ENCODE peak calls at places on chromosomes 3 and 15, in five cellular contexts. One of them, this sample, is unnamed.

GRCh38 chr3:9747267-9747666 is 2.5 kb upstream of the OGG1 start:
- DNase-seq in HepG2: no peak
- DNase-seq in cardiac muscle cell: no peak
- DNase-seq in K562: no peak
- DNase-seq in kidney epithelial cell: no peak
- DNase-seq in this sample: peak

GRCh38 chr3:4410174-4410573 is 56.9 kb downstream of the SUMF1 start:
- DNase-seq in kidney epithelial cell: no peak
- DNase-seq in cardiac muscle cell: no peak
- DNase-seq in HepG2: no peak
- DNase-seq in K562: no peak
- DNase-seq in this sample: no peak

GRCh38 chr15:40070166-40070557 is 31.2 kb upstream of the SRP14 start:
- DNase-seq in cardiac muscle cell: no peak
- DNase-seq in K562: no peak
- DNase-seq in kidney epithelial cell: no peak
- DNase-seq in HepG2: no peak
- DNase-seq in this sample: no peak

GRCh38 chr15:98268163-98268562 is 307.7 kb downstream of the ARRDC4 start:
- DNase-seq in HepG2: no peak
- DNase-seq in cardiac muscle cell: no peak
- DNase-seq in K562: no peak
- DNase-seq in kidney epithelial cell: no peak
- DNase-seq in this sample: no peak

GRCh38 chr15:56736308-56736707 is 3.0 kb upstream of the ZNF280D start:
- DNase-seq in cardiac muscle cell: no peak
- DNase-seq in HepG2: peak
- DNase-seq in kidney epithelial cell: no peak
- DNase-seq in K562: no peak
- DNase-seq in this sample: peak

GRCh38 chr3:16825617-16826204 is 59.0 kb upstream of the PLCL2 start:
- DNase-seq in kidney epithelial cell: no peak
- DNase-seq in HepG2: no peak
- DNase-seq in cardiac muscle cell: no peak
- DNase-seq in K562: no peak
- DNase-seq in this sample: no peak

GRCh38 chr15:100663066-100663465 is 60.7 kb downstream of the ASB7 start:
- DNase-seq in kidney epithelial cell: no peak
- DNase-seq in HepG2: no peak
- DNase-seq in cardiac muscle cell: no peak
- DNase-seq in K562: peak
- DNase-seq in this sample: no peak

GRCh38 chr15:65211157-65211982 is at the start of gene CILP:
- DNase-seq in HepG2: no peak
- DNase-seq in kidney epithelial cell: no peak
- DNase-seq in K562: no peak
- DNase-seq in cardiac muscle cell: peak
- DNase-seq in this sample: peak

GRCh38 chr3:15181964-15182363 is 24.1 kb upstream of the CAPN7 start:
- DNase-seq in kidney epithelial cell: no peak
- DNase-seq in cardiac muscle cell: no peak
- DNase-seq in HepG2: no peak
- DNase-seq in K562: no peak
- DNase-seq in this sample: no peak

GRCh38 chr3:2392981-2393380 is 294.3 kb downstream of the CNTN4 start:
- DNase-seq in kidney epithelial cell: peak
- DNase-seq in HepG2: no peak
- DNase-seq in K562: no peak
- DNase-seq in cardiac muscle cell: no peak
- DNase-seq in this sample: no peak

GRCh38 chr15:38189651-38190280 is 62.9 kb upstream of the SPRED1 start:
- DNase-seq in cardiac muscle cell: no peak
- DNase-seq in HepG2: no peak
- DNase-seq in kidney epithelial cell: no peak
- DNase-seq in K562: no peak
- DNase-seq in this sample: no peak

GRCh38 chr3:47288966-47289910 is 6.5 kb downstream of the KLHL18 start:
- DNase-seq in HepG2: no peak
- DNase-seq in cardiac muscle cell: no peak
- DNase-seq in K562: no peak
- DNase-seq in kidney epithelial cell: no peak
- DNase-seq in this sample: no peak

GRCh38 chr15:89129123-89129815 is 41.0 kb downstream of the ABHD2 start:
- DNase-seq in HepG2: no peak
- DNase-seq in kidney epithelial cell: no peak
- DNase-seq in cardiac muscle cell: peak
- DNase-seq in K562: peak
- DNase-seq in this sample: no peak

GRCh38 chr3:52358362-52358940 is 42.3 kb downstream of the DNAH1 start:
- DNase-seq in kidney epithelial cell: no peak
- DNase-seq in K562: no peak
- DNase-seq in cardiac muscle cell: no peak
- DNase-seq in HepG2: no peak
- DNase-seq in this sample: no peak

GRCh38 chr15:57345584-57345983 is 30.7 kb upstream of the CGNL1 start:
- DNase-seq in kidney epithelial cell: no peak
- DNase-seq in HepG2: peak
- DNase-seq in cardiac muscle cell: peak
- DNase-seq in K562: no peak
- DNase-seq in this sample: no peak

GRCh38 chr3:51024765-51025681 is 350.3 kb downstream of the DOCK3 start:
- DNase-seq in HepG2: no peak
- DNase-seq in kidney epithelial cell: no peak
- DNase-seq in cardiac muscle cell: peak
- DNase-seq in K562: no peak
- DNase-seq in this sample: no peak

GRCh38 chr15:58182460-58183163 is 44.4 kb downstream of the AQP9 start:
- DNase-seq in HepG2: peak
- DNase-seq in cardiac muscle cell: peak
- DNase-seq in K562: peak
- DNase-seq in kidney epithelial cell: no peak
- DNase-seq in this sample: peak

GRCh38 chr3:132228923-132229322 is 88.3 kb upstream of the ACP3 start:
- DNase-seq in K562: no peak
- DNase-seq in kidney epithelial cell: no peak
- DNase-seq in HepG2: no peak
- DNase-seq in cardiac muscle cell: no peak
- DNase-seq in this sample: peak

GRCh38 chr15:55775316-55775715 is 32.4 kb upstream of the PRTG start:
- DNase-seq in HepG2: no peak
- DNase-seq in cardiac muscle cell: no peak
- DNase-seq in K562: no peak
- DNase-seq in kidney epithelial cell: no peak
- DNase-seq in this sample: no peak

GRCh38 chr15:70438776-70439175 is 324.6 kb downstream of the UACA start:
- DNase-seq in cardiac muscle cell: peak
- DNase-seq in kidney epithelial cell: no peak
- DNase-seq in K562: no peak
- DNase-seq in HepG2: no peak
- DNase-seq in this sample: no peak

GRCh38 chr15:67914028-67914427 is 74.2 kb upstream of the RNU6-1 start:
- DNase-seq in K562: no peak
- DNase-seq in kidney epithelial cell: no peak
- DNase-seq in HepG2: no peak
- DNase-seq in cardiac muscle cell: no peak
- DNase-seq in this sample: no peak

GRCh38 chr15:56934269-56934668 is 15.8 kb downstream of the TCF12 start:
- DNase-seq in K562: peak
- DNase-seq in kidney epithelial cell: no peak
- DNase-seq in HepG2: no peak
- DNase-seq in cardiac muscle cell: no peak
- DNase-seq in this sample: no peak

GRCh38 chr3:25884981-25885380 is 95.1 kb downstream of the OXSM start:
- DNase-seq in kidney epithelial cell: no peak
- DNase-seq in HepG2: no peak
- DNase-seq in K562: no peak
- DNase-seq in cardiac muscle cell: no peak
- DNase-seq in this sample: no peak

GRCh38 chr3:57048052-57048671 is 12.3 kb upstream of the SPATA12 start:
- DNase-seq in HepG2: no peak
- DNase-seq in kidney epithelial cell: no peak
- DNase-seq in cardiac muscle cell: no peak
- DNase-seq in K562: no peak
- DNase-seq in this sample: no peak

GRCh38 chr15:55970286-55970685 is 23.1 kb downstream of the NEDD4 start:
- DNase-seq in cardiac muscle cell: no peak
- DNase-seq in kidney epithelial cell: no peak
- DNase-seq in HepG2: no peak
- DNase-seq in K562: no peak
- DNase-seq in this sample: no peak

GRCh38 chr3:171439996-171440395 is 20.2 kb downstream of the TNIK start:
- DNase-seq in kidney epithelial cell: no peak
- DNase-seq in HepG2: no peak
- DNase-seq in cardiac muscle cell: no peak
- DNase-seq in K562: no peak
- DNase-seq in this sample: no peak

GRCh38 chr15:76614725-76615124 is 278.2 kb downstream of the ISL2 start:
- DNase-seq in K562: no peak
- DNase-seq in HepG2: no peak
- DNase-seq in cardiac muscle cell: no peak
- DNase-seq in kidney epithelial cell: no peak
- DNase-seq in this sample: no peak

GRCh38 chr3:36166477-36166876 is 213.8 kb upstream of the STAC start:
- DNase-seq in K562: no peak
- DNase-seq in cardiac muscle cell: no peak
- DNase-seq in HepG2: no peak
- DNase-seq in kidney epithelial cell: peak
- DNase-seq in this sample: peak

GRCh38 chr3:50204804-50205718 is at the start of gene SLC38A3:
- DNase-seq in HepG2: no peak
- DNase-seq in kidney epithelial cell: no peak
- DNase-seq in cardiac muscle cell: peak
- DNase-seq in K562: peak
- DNase-seq in this sample: no peak

GRCh38 chr3:53813229-53813628 is 33.0 kb downstream of the CHDH start:
- DNase-seq in kidney epithelial cell: no peak
- DNase-seq in cardiac muscle cell: no peak
- DNase-seq in HepG2: no peak
- DNase-seq in K562: no peak
- DNase-seq in this sample: no peak
- H3K4me3 ChIP-seq in kidney epithelial cell: no peak
- H3K4me3 ChIP-seq in cardiac muscle cell: no peak
- H3K4me3 ChIP-seq in HepG2: no peak
- H3K4me3 ChIP-seq in K562: no peak
- H3K4me3 ChIP-seq in this sample: no peak

GRCh38 chr3:120681506-120682038 is 467 bp downstream of the HGD start:
- DNase-seq in HepG2: no peak
- DNase-seq in kidney epithelial cell: no peak
- DNase-seq in cardiac muscle cell: no peak
- DNase-seq in K562: no peak
- DNase-seq in this sample: no peak

GRCh38 chr3:120682095-120682681 is at the start of gene HGD:
- DNase-seq in HepG2: peak
- DNase-seq in cardiac muscle cell: no peak
- DNase-seq in K562: no peak
- DNase-seq in kidney epithelial cell: peak
- DNase-seq in this sample: no peak

GRCh38 chr3:120678984-120679383 is 3.1 kb downstream of the HGD start:
- DNase-seq in K562: no peak
- DNase-seq in cardiac muscle cell: no peak
- DNase-seq in HepG2: no peak
- DNase-seq in kidney epithelial cell: no peak
- DNase-seq in this sample: no peak

GRCh38 chr3:120680193-120680894 is 1.7 kb downstream of the HGD start:
- DNase-seq in HepG2: peak
- DNase-seq in K562: no peak
- DNase-seq in kidney epithelial cell: no peak
- DNase-seq in cardiac muscle cell: no peak
- DNase-seq in this sample: no peak

GRCh38 chr3:120681018-120681417 is 1.0 kb downstream of the HGD start:
- DNase-seq in K562: no peak
- DNase-seq in cardiac muscle cell: no peak
- DNase-seq in HepG2: no peak
- DNase-seq in kidney epithelial cell: no peak
- DNase-seq in this sample: no peak
- TF ChIP-seq CTCF in K562: no peak
- TF ChIP-seq CTCF in cardiac muscle cell: no peak
- TF ChIP-seq CTCF in HepG2: no peak
- TF ChIP-seq CTCF in kidney epithelial cell: no peak
- TF ChIP-seq CTCF in this sample: no peak

GRCh38 chr15:31347981-31348803 is 21.6 kb downstream of the KLF13 start:
- DNase-seq in HepG2: no peak
- DNase-seq in cardiac muscle cell: no peak
- DNase-seq in kidney epithelial cell: no peak
- DNase-seq in K562: no peak
- DNase-seq in this sample: no peak
- H3K4me3 ChIP-seq in HepG2: no peak
- H3K4me3 ChIP-seq in cardiac muscle cell: no peak
- H3K4me3 ChIP-seq in kidney epithelial cell: no peak
- H3K4me3 ChIP-seq in K562: no peak
- H3K4me3 ChIP-seq in this sample: no peak

DNA sequence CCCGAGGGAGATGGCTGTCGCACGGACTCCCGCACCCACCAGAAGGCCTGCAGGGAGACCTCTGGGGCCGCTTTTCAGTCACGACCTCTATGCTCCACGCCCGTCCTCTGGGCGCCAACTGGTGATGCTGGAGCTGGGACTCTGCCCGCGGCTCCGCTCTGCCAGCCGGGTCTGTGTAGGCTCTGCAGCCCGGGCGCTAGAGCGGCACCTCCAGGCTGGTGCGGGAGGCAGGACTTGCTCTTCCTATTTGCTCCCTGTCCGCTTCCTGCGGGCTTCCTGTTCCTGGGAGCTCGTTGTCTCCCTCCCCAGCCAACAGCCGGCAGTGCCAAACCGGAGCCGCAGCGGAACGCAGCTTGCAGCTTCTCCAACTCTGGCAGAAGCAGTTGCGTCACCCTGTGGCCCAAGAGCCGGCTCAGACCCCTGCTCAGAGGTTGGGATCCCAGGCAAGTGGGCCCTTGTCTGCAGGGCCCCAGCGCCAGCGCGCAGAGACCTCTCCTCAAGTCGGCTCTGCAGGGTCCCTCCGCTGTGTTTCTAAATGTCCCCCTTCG is 285.9 kb downstream of the XXYLT1 start:
- DNase-seq in cardiac muscle cell: peak
- DNase-seq in kidney epithelial cell: no peak
- DNase-seq in K562: no peak
- DNase-seq in HepG2: peak
- DNase-seq in this sample: peak
- TF ChIP-seq CTCF in cardiac muscle cell: peak
- TF ChIP-seq CTCF in kidney epithelial cell: peak
- TF ChIP-seq CTCF in K562: peak
- TF ChIP-seq CTCF in HepG2: peak
- TF ChIP-seq CTCF in this sample: peak

DNA sequence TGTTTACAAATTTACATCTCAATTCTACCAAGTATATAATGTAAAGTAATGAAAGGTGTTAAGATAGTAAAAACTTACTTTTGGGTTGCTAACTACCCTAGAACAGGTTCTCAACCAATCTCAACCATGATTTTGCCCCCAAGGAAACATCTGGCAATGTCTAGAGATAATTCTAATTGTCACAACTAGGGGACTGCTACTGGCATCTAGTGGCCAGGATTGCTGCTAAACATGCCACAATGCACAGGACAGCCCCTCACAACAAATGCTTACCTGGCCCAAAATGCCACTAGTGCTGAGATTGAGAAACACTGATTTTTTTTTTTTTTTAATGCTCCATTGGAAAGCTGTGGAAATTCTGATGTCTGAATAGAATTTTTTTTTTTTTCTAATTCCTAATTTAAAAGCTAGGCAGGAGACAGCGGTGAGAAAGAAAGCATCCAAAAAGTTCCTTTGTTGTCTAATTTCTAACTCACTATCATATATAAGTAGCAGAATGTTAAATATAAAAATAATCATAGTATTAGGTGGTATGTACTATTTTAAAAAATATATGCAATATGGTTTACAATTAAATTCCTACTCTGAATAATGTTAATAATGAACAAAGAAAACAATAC is 81.5 kb downstream of the TJP1 start:
- DNase-seq in K562: no peak
- DNase-seq in HepG2: peak
- DNase-seq in cardiac muscle cell: no peak
- DNase-seq in kidney epithelial cell: no peak
- DNase-seq in this sample: no peak
- H3K4me3 ChIP-seq in K562: no peak
- H3K4me3 ChIP-seq in HepG2: no peak
- H3K4me3 ChIP-seq in cardiac muscle cell: no peak
- H3K4me3 ChIP-seq in kidney epithelial cell: no peak
- H3K4me3 ChIP-seq in this sample: no peak

This sample was measured in astrocyte of the spinal cord.